ENCODE peak calls at places on chromosomes 12 and 14, in five cellular contexts. P is A549, C is IMR-90, X is HepG2, G is K562. E is an unnamed sample.

GRCh38 chr12:63400746-63401145 is 249.7 kb upstream of the AVPR1A start:
- DNase-seq in P (peak; percentile 56), G (no peak), X (peak; percentile 45), C (peak; percentile 24), E (no peak)

GRCh38 chr12:12384601-12385321 is 27.9 kb downstream of the BORCS5 start:
- DNase-seq in C (no peak), P (no peak), X (peak; percentile 88), G (peak; percentile 20), E (no peak)

GRCh38 chr12:50221228-50222008 is 54.2 kb upstream of the CERS5 start:
- DNase-seq in X (no peak), G (no peak), C (peak; percentile 91), P (peak; percentile 31), E (no peak)

GRCh38 chr14:65792208-65792905 is 379.8 kb downstream of the FUT8 start:
- DNase-seq in G (no peak), P (peak; percentile 31), X (no peak), C (peak; percentile 37), E (no peak)

GRCh38 chr14:57189070-57189469 is 79.6 kb downstream of the EXOC5 start:
- DNase-seq in P (peak; percentile 39), C (peak; percentile 11), X (peak; percentile 3), G (no peak), E (no peak)

GRCh38 chr14:90534091-90534837 is 137.4 kb downstream of the CALM1 start:
- DNase-seq in G (no peak), X (no peak), P (no peak), C (peak; percentile 22), E (no peak)

GRCh38 chr14:103858063-103858820 is 10.9 kb upstream of the PPP1R13B start:
- DNase-seq in G (no peak), P (no peak), X (no peak), C (no peak), E (no peak)

GRCh38 chr12:106581543-106582263 is 1.1 kb upstream of the RFX4 start:
- DNase-seq in C (no peak), G (peak; percentile 19), X (no peak), P (no peak), E (peak; percentile 84)

GRCh38 chr12:59329457-59329856 is 266.4 kb upstream of the SLC16A7 start:
- DNase-seq in G (no peak), P (no peak), C (no peak), X (no peak), E (no peak)

GRCh38 chr12:13187399-13187798 is 9.1 kb upstream of the EMP1 start:
- DNase-seq in C (peak; percentile 88), G (no peak), X (no peak), P (peak; percentile 65), E (no peak)

GRCh38 chr12:20142295-20142694 is 226.0 kb upstream of the PDE3A start:
- DNase-seq in G (no peak), P (no peak), X (no peak), C (no peak), E (no peak)

GRCh38 chr14:51071851-51072250 is 23.1 kb downstream of the TRIM9 start:
- DNase-seq in G (no peak), C (no peak), X (no peak), P (no peak), E (no peak)

GRCh38 chr12:108911915-108912314 is 32.0 kb downstream of the DAO start:
- DNase-seq in X (no peak), G (no peak), C (no peak), P (no peak), E (no peak)

GRCh38 chr14:20327005-20327869 is 5.8 kb downstream of the CCNB1IP1 start:
- DNase-seq in C (peak; percentile 72), X (peak; percentile 79), G (no peak), P (peak; percentile 74), E (no peak)

GRCh38 chr14:22158560-22158959 is 430.5 kb downstream of the DAD1 start:
- DNase-seq in G (no peak), X (no peak), P (no peak), C (no peak), E (no peak)

GRCh38 chr12:94172973-94173372 is 24.6 kb downstream of the PLXNC1 start:
- DNase-seq in C (peak; percentile 99), G (no peak), P (peak; percentile 40), X (peak; percentile 94), E (no peak)

GRCh38 chr12:10304161-10304574 is 3.5 kb upstream of the KLRD1 start:
- DNase-seq in G (no peak), X (no peak), C (peak; percentile 87), P (no peak), E (no peak)

GRCh38 chr14:95056476-95056875 is 100.9 kb downstream of the DICER1 start:
- DNase-seq in P (no peak), C (no peak), X (no peak), G (no peak), E (no peak)

GRCh38 chr12:54561164-54561563 is 11.8 kb downstream of the PDE1B start:
- DNase-seq in G (no peak), P (no peak), X (no peak), C (no peak), E (no peak)

GRCh38 chr12:121577443-121578180 is 3.2 kb downstream of the KDM2B start:
- DNase-seq in G (no peak), X (no peak), C (no peak), P (no peak), E (peak; percentile 55)

GRCh38 chr12:22562187-22563028 is 18.1 kb upstream of the C2CD5 start:
- DNase-seq in X (no peak), P (no peak), C (no peak), G (no peak), E (no peak)

GRCh38 chr14:99231850-99232401 is 40.1 kb downstream of the BCL11B start:
- DNase-seq in G (no peak), X (no peak), P (no peak), C (no peak), E (peak; percentile 64)

GRCh38 chr12:96054262-96054645 is 18.9 kb upstream of the LTA4H start:
- DNase-seq in P (no peak), X (no peak), G (no peak), C (no peak), E (no peak)

GRCh38 chr12:22978962-22979361 is 354.0 kb downstream of the ETNK1 start:
- DNase-seq in C (peak; percentile 95), X (no peak), P (no peak), G (no peak), E (no peak)

GRCh38 chr14:58730793-58731464 is 93.2 kb downstream of the DACT1 start:
- DNase-seq in C (no peak), P (no peak), G (no peak), X (no peak), E (no peak)
- TF ChIP-seq MAFK in C (no peak), P (no peak), G (no peak), X (no peak), E (no peak)

GRCh38 chr12:90515199-90516175 is 439.5 kb downstream of the CCER1 start:
- DNase-seq in G (no peak), C (peak; percentile 56), X (no peak), P (peak; percentile 2), E (no peak)

GRCh38 chr12:90510948-90511347 is 444.0 kb downstream of the CCER1 start:
- DNase-seq in G (no peak), X (no peak), C (peak; percentile 76), P (no peak), E (no peak)

GRCh38 chr12:90519285-90519684 is 435.7 kb downstream of the CCER1 start:
- DNase-seq in G (no peak), X (no peak), P (no peak), C (no peak), E (no peak)

GRCh38 chr12:90512518-90512917 is 442.5 kb downstream of the CCER1 start:
- DNase-seq in C (no peak), P (no peak), G (no peak), X (no peak), E (no peak)

GRCh38 chr12:90514325-90514724 is 440.7 kb downstream of the CCER1 start:
- DNase-seq in G (no peak), C (peak; percentile 21), P (no peak), X (no peak), E (no peak)
- TF ChIP-seq RAD21 in G (no peak), C (no peak), P (no peak), X (no peak), E (no peak)

GRCh38 chr14:75238728-75239455 is 39.7 kb upstream of the FOS start:
- DNase-seq in X (no peak), C (no peak), P (peak; percentile 17), G (no peak), E (no peak)
- TF ChIP-seq CTCF in X (no peak), C (no peak), P (no peak), G (no peak), E (no peak)

GRCh38 chr12:6612652-6613014 is 5.5 kb upstream of the CHD4 start:
- DNase-seq in X (no peak), C (no peak), P (no peak), G (no peak), E (no peak)

GRCh38 chr12:6614513-6615177 is 7.5 kb upstream of the CHD4 start:
- DNase-seq in C (no peak), G (no peak), X (no peak), P (peak; percentile 54), E (no peak)

GRCh38 chr12:6612247-6612646 is 5.1 kb upstream of the CHD4 start:
- DNase-seq in C (no peak), G (no peak), X (no peak), P (no peak), E (no peak)

GRCh38 chr12:6613015-6613775 is 6.0 kb upstream of the CHD4 start:
- DNase-seq in C (peak; percentile 72), X (peak; percentile 62), G (peak; percentile 68), P (no peak), E (no peak)

DNA sequence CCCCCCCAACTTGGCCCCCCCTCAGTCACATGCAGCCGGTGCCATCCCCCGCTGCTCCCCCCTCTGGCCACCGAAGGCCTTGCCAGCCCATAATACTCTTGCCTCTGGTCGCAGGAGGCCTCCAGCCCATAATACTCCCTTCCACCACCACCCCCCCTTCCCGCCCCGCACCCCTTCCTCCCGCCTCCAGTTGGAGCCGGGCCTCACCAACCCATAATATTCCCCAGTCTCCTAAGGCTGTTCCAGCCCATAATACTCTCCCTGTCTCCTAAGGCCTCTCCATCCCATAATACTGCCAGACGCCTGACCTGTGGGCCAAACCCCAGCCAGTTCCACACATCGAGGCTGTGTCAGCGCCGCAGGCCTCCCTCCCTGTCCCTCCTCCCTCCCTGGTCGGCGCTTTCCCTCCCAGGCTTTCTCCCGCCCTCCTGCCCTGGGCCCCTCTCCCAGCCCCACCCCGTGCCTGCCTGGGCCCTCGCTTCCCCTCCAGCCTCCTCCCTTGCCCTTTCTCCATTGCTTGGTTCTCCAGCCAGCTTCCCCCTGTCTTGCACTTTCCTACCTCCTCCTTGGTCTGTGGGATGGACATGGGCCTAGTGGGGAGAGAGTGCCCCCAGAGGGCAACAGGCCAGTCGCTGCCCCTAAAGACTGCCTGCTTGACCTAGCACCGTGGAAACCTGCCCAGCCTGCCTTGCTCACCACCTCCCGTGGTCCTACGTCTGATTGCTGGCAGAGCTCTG is 6.8 kb upstream of the CHD4 start:
- DNase-seq in C (peak; percentile 99), G (peak; percentile 84), X (peak; percentile 97), P (peak; percentile 90), E (peak; percentile 86)
- TF ChIP-seq MAFK in C (no peak), G (no peak), X (no peak), P (no peak), E (no peak)